ENCODE peak calls at places on chromosome X, in nine cellular contexts. U is GM20000; B is activated B cell treated with CpG ODN at 0.5 μM for 24 hours; J is ascending aorta; A is HCT116; G is A673; T is brain microvascular endothelial cell; L is CD4-positive, alpha-beta T cell; Q is progenitor cell of endocrine pancreas. I is an unnamed sample.

GRCh38 chrX:123084797-123085196 is 99.3 kb upstream of the GRIA3 start:
- DNase-seq in U (no peak), B (no peak), J (no peak), A (no peak), G (no peak), T (peak), L (no peak), Q (no peak), I (no peak)

GRCh38 chrX:108261541-108262218 is 170.1 kb downstream of the ATG4A start:
- DNase-seq in U (no peak), B (no peak), J (no peak), A (no peak), G (peak), T (no peak), L (no peak), Q (no peak), I (no peak)

GRCh38 chrX:153592091-153592833 is 6.7 kb downstream of the CCNQ start:
- DNase-seq in U (no peak), B (no peak), J (no peak), A (no peak), G (no peak), T (no peak), L (no peak), Q (no peak), I (no peak)

GRCh38 chrX:7972586-7972985 is 45.4 kb upstream of the PNPLA4 start:
- DNase-seq in U (no peak), B (no peak), J (no peak), A (no peak), G (no peak), T (no peak), L (no peak), Q (no peak), I (no peak)

GRCh38 chrX:16839852-16840460 is 30.2 kb downstream of the RBBP7 start:
- DNase-seq in U (no peak), B (no peak), J (no peak), A (no peak), G (peak), T (peak), L (no peak), Q (no peak), I (no peak)

GRCh38 chrX:153900806-153901752 is 3.4 kb upstream of the AVPR2 start:
- DNase-seq in U (peak), B (peak), J (no peak), A (no peak), G (peak), T (peak), L (peak), Q (no peak), I (peak)

GRCh38 chrX:119726900-119727555 is 31.4 kb upstream of the SOWAHD start:
- DNase-seq in U (no peak), B (no peak), J (no peak), A (no peak), G (no peak), T (no peak), L (peak), Q (no peak), I (peak)

GRCh38 chrX:150842198-150842553 is 56.3 kb downstream of the CD99L2 start:
- DNase-seq in U (no peak), B (no peak), J (no peak), A (no peak), G (no peak), T (no peak), L (no peak), Q (no peak), I (no peak)

DNA sequence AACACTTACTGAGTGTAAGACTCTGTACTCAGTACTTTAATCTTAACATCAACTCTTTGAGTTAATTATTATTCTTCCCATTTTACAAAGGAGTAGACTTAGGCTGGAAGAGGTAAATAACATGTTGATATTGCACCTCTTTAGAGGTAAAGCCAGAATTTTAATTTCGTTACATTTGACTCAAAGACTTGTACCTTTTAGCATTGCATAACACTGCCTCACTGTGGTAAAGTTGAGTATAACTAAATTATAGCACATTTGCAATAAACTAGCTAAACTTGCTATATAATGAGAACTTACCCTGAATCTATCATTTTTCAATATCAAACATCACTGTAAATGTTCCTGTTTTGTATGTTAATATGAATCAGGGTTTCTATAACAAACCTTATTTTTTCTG is 218.5 kb downstream of the PRR32 start:
- DNase-seq in U (no peak), B (no peak), J (no peak), A (no peak), G (peak), T (no peak), L (no peak), Q (no peak), I (no peak)
- TF ChIP-seq CTCF in U (no peak), B (no peak), J (no peak), A (no peak), G (peak), T (no peak), L (no peak), Q (peak), I (no peak)

GRCh38 chrX:45596190-45596808 is 395.6 kb upstream of the DIPK2B start:
- DNase-seq in U (no peak), B (no peak), J (no peak), A (no peak), G (no peak), T (no peak), L (no peak), Q (no peak), I (no peak)
- TF ChIP-seq CTCF in U (no peak), B (no peak), J (peak), A (no peak), G (no peak), T (no peak), L (no peak), Q (no peak), I (no peak)

GRCh38 chrX:42678133-42678532 is 99.8 kb downstream of the PPP1R2C start:
- DNase-seq in U (no peak), B (no peak), J (no peak), A (no peak), G (peak), T (peak), L (no peak), Q (no peak), I (no peak)
- TF ChIP-seq CTCF in U (no peak), B (no peak), J (no peak), A (no peak), G (no peak), T (no peak), L (no peak), Q (peak), I (no peak)

GRCh38 chrX:133177202-133177601 is 41.0 kb downstream of the TFDP3 start:
- DNase-seq in U (no peak), B (no peak), J (no peak), A (no peak), G (no peak), T (no peak), L (no peak), Q (no peak), I (no peak)

DNA sequence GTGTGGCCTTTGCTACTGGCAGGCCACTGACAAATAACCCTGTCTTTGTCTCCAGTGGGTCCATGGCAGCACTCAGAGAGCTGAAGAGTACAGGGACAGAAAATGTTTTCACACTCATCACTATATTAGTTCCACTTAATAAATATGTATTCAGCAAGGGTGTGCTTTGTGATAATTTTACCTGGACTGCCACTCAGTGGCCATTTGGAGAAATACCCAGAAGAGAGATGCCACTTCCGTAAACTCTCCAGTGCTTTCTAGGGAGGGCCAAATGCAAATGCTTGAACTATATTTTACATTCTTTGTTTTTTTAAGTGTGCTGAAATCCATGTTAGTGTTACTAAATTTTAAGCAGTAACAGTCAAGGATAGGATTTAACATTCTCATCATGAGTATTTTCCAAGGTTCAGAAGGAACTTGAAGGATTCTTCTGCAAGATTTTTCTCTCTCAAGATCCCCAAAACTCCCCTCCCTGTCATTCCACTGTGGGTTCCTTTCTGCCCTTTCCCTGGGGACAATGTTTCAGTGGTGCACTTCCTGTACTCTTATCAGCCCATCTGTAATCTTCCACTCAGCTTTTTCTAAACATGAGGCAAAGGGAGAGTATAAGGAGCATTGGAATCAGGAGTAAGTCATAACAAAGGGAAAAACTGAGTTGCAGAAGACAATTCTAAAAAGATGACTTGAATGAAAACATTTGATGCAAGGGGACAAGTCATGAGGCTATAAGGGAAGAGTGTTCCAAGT is 46.0 kb downstream of the TFDP3 start:
- DNase-seq in U (peak), B (no peak), J (no peak), A (peak), G (peak), T (peak), L (no peak), Q (no peak), I (no peak)
- TF ChIP-seq CTCF in U (peak), B (no peak), J (peak), A (peak), G (peak), T (peak), L (no peak), Q (peak), I (no peak)

I was measured in activated CD8-positive, alpha-beta T cell treated with anti-CD3 and anti-CD28 coated beads for 36 hours.